ENCODE peak calls at places on chromosomes 4 and X, in eight cellular contexts. F is choroid plexus epithelial cell, K is Peyer's patch, A is fibroblast of the aortic adventitia, C is endodermal cell, O is tibial nerve, S is tibial artery, J is WERI-Rb-1. Y is an unnamed sample.

GRCh38 chrX:153999359-154000037 is 20.2 kb downstream of the IRAK1 start:
- DNase-seq in F (no peak), K (no peak), A (no peak), C (no peak), O (no peak), S (no peak), J (no peak), Y (no peak)

GRCh38 chr4:97942137-97942536 is 201.1 kb downstream of the STPG2 start:
- DNase-seq in F (no peak), K (no peak), A (no peak), C (no peak), O (no peak), S (no peak), J (no peak), Y (no peak)

GRCh38 chrX:16469870-16470269 is 180.1 kb upstream of the S100G start:
- DNase-seq in F (no peak), K (no peak), A (no peak), C (peak; percentile 74), O (no peak), S (no peak), J (no peak), Y (no peak)

GRCh38 chr4:16588170-16588569 is 310.3 kb downstream of the LDB2 start:
- DNase-seq in F (no peak), K (no peak), A (no peak), C (no peak), O (no peak), S (no peak), J (no peak), Y (no peak)

GRCh38 chr4:31175242-31175910 is 455.2 kb downstream of the PCDH7 start:
- DNase-seq in F (no peak), K (no peak), A (peak; percentile 2), C (no peak), O (no peak), S (no peak), J (no peak), Y (no peak)

GRCh38 chr4:6435010-6435409 is 37.4 kb downstream of the PPP2R2C start:
- DNase-seq in F (no peak), K (no peak), A (no peak), C (no peak), O (no peak), S (no peak), J (no peak), Y (no peak)

GRCh38 chrX:150050387-150050786 is 112.1 kb upstream of the EOLA2 start:
- DNase-seq in F (no peak), K (no peak), A (no peak), C (no peak), O (no peak), S (no peak), J (peak; percentile 9), Y (no peak)

GRCh38 chrX:276588-277171 is 4.5 kb upstream of the PLCXD1 start:
- DNase-seq in F (peak; percentile 31), K (peak; percentile 69), A (peak; percentile 43), C (no peak), O (no peak), S (no peak), J (no peak), Y (no peak)

GRCh38 chr4:53066155-53066554 is 204.0 kb downstream of the RASL11B start:
- DNase-seq in F (no peak), K (no peak), A (no peak), C (no peak), O (no peak), S (no peak), J (no peak), Y (no peak)

GRCh38 chr4:75584067-75584466 is 28.2 kb downstream of the ODAPH start:
- DNase-seq in F (peak; percentile 26), K (no peak), A (no peak), C (no peak), O (no peak), S (no peak), J (no peak), Y (no peak)

GRCh38 chrX:20906571-20906970 is 467.6 kb upstream of the CNKSR2 start:
- DNase-seq in F (no peak), K (no peak), A (peak; percentile 11), C (no peak), O (no peak), S (no peak), J (no peak), Y (no peak)

GRCh38 chr4:105392858-105393257 is 81.0 kb downstream of the PPA2 start:
- DNase-seq in F (no peak), K (no peak), A (no peak), C (no peak), O (no peak), S (no peak), J (no peak), Y (no peak)

GRCh38 chr4:182978152-182978827 is 61.1 kb upstream of the DCTD start:
- DNase-seq in F (peak; percentile 67), K (no peak), A (peak; percentile 62), C (no peak), O (no peak), S (no peak), J (no peak), Y (no peak)

GRCh38 chr4:77240469-77241066 is 83.6 kb downstream of the CCNG2 start:
- DNase-seq in F (peak; percentile 73), K (peak; percentile 72), A (peak; percentile 64), C (peak; percentile 95), O (no peak), S (no peak), J (peak; percentile 75), Y (peak; percentile 24)

GRCh38 chr4:150321113-150321512 is 242.9 kb downstream of the DCLK2 start:
- DNase-seq in F (no peak), K (no peak), A (no peak), C (peak; percentile 76), O (no peak), S (no peak), J (no peak), Y (no peak)

GRCh38 chr4:3473251-3473942 is 10.3 kb downstream of the DOK7 start:
- DNase-seq in F (no peak), K (no peak), A (no peak), C (no peak), O (no peak), S (peak; percentile 67), J (peak; percentile 6), Y (no peak)

GRCh38 chrX:38262715-38263620 is 42.3 kb upstream of the SRPX start:
- DNase-seq in F (peak; percentile 51), K (no peak), A (peak; percentile 62), C (no peak), O (no peak), S (no peak), J (no peak), Y (no peak)

GRCh38 chrX:120463241-120463640 is 5.9 kb downstream of the LAMP2 start:
- DNase-seq in F (peak; percentile 87), K (no peak), A (peak; percentile 75), C (no peak), O (no peak), S (no peak), J (no peak), Y (peak; percentile 39)

GRCh38 chrX:3345281-3346081 is 971 bp downstream of the MXRA5 start:
- DNase-seq in F (peak; percentile 57), K (no peak), A (peak; percentile 43), C (peak; percentile 87), O (no peak), S (peak; percentile 65), J (no peak), Y (peak; percentile 33)

GRCh38 chr4:129364747-129365452 is 268.9 kb downstream of the C4orf33 start:
- DNase-seq in F (no peak), K (no peak), A (no peak), C (no peak), O (no peak), S (no peak), J (no peak), Y (no peak)

GRCh38 chr4:28868831-28869230 is 1851.3 kb upstream of the PCDH7 start:
- DNase-seq in F (no peak), K (no peak), A (peak; percentile 74), C (no peak), O (no peak), S (no peak), J (no peak), Y (no peak)

GRCh38 chr4:3252831-3253641 is 4.1 kb downstream of the MSANTD1 start:
- DNase-seq in F (no peak), K (peak; percentile 52), A (no peak), C (peak; percentile 43), O (no peak), S (peak; percentile 47), J (no peak), Y (no peak)

DNA sequence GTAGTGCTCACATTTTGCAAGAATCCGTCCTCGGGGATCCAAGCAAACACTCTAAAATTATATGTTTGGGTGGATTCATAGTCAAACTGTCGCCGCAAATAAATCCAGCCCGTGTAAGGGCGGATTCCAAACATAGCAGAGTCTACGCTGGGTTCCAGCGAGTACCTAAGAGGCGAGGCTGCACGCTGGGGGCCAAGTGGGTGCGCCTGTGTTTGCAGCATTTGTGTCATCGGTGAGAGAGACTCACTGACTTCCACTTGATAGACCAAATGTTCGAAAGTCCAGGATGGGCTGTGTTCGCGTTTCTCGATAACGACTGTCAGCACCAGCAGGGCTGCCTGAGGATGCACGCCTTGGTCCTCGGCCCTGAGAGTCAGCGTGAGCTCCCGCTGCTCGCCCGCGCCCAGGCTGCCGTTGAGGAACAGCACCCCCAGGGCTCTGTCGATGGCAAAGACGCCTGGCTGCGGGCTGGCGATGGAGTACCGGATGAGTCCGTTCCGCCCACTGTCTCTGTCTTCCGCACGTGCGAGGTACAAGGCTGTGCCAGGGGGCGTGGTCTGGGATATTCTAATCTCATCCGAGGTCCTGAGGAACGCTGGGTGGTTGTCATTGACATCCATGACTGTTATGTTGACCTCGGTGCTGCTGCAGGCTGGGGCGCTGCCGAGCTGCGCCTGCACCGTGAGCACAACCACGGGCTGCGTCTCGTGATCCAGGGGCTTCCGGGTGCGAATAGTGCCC is 158.7 kb downstream of the DCHS2 start:
- DNase-seq in F (no peak), K (no peak), A (no peak), C (peak; percentile 92), O (no peak), S (no peak), J (peak; percentile 86), Y (no peak)
- H3K4me3 ChIP-seq in F (no peak overlapping the region), K (peak overlapping the region; percentile 25), A (no peak overlapping the region), C (peak overlapping the region; percentile 73), O (peak overlapping the region; percentile 17), S (peak overlapping the region; percentile 18), J (peak overlapping the region; percentile 38), Y (peak overlapping the region; percentile 37)

GRCh38 chrX:47200385-47201150 is 6.9 kb downstream of the UBA1 start:
- DNase-seq in F (peak; percentile 45), K (no peak), A (peak; percentile 94), C (peak; percentile 76), O (peak; percentile 31), S (no peak), J (no peak), Y (no peak)
- TF ChIP-seq CTCF in F (peak; percentile 33), K (no peak), A (peak; percentile 70), C (peak; percentile 58), O (peak; percentile 23), S (no peak), J (peak; percentile 10), Y (peak; percentile 28)

DNA sequence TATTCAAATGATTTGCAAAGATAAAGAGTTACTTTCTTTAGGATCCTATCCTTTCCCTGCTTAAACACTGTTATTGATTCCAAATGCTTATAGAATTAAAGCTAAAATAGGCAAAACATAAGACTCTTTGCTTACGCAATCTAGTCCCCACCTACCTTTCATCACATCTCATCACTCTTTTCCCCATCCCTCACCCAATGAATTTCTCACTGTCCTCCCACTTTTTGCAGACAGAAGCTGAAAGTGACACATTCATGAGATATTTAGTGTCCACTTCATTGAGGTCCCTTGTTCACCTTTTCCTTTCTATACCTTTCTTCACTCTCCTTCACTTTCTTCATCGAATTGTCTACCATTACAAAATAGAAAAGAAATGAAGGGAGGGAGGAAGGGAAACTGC is 424 bp downstream of the SATL1 start:
- DNase-seq in F (peak; percentile 9), K (no peak), A (no peak), C (no peak), O (no peak), S (no peak), J (no peak), Y (no peak)
- H3K4me3 ChIP-seq in F (peak overlapping the region; percentile 70), K (no peak overlapping the region), A (no peak overlapping the region), C (peak overlapping the region; percentile 93), O (no peak overlapping the region), S (peak overlapping the region; percentile 60), J (peak overlapping the region; percentile 91), Y (peak overlapping the region; percentile 72)

GRCh38 chr4:112853662-112854256 is 195.7 kb upstream of the ANK2 start:
- DNase-seq in F (peak; percentile 15), K (no peak), A (peak; percentile 28), C (no peak), O (no peak), S (no peak), J (no peak), Y (no peak)
- TF ChIP-seq CTCF in F (peak; percentile 43), K (no peak), A (peak; percentile 57), C (peak; percentile 75), O (peak; percentile 49), S (peak; percentile 23), J (peak; percentile 45), Y (peak; percentile 50)

Y was measured in astrocyte of the cerebellum.